ENCODE peak calls at places on chromosomes 7 and 10, in ten cellular contexts. B, N, Y, K, J, F, U, S, D and O are unnamed samples.

GRCh38 chr10:46104071-46104585 is 58.1 kb upstream of the MSMB start:
- DNase-seq in B (peak; percentile 25), J (no peak), D (no peak), U (no peak), K (no peak), F (no peak), Y (no peak), N (no peak), S (no peak), O (no peak)

GRCh38 chr7:27064169-27064568 is 31.6 kb downstream of the HOXA1 start:
- DNase-seq in Y (no peak), F (no peak), N (no peak), U (no peak), J (peak; percentile 26), K (no peak), B (peak; percentile 63), D (peak; percentile 45), S (no peak), O (no peak)

GRCh38 chr10:132107211-132107946 is 41.6 kb downstream of the JAKMIP3 start:
- DNase-seq in N (no peak), B (no peak), D (no peak), Y (no peak), U (peak; percentile 3), S (no peak), F (no peak), J (no peak), K (peak; percentile 19), O (no peak)

GRCh38 chr7:251446-252175 is 38.4 kb upstream of the FOXL3 start:
- DNase-seq in B (no peak), N (no peak), K (no peak), F (no peak), U (no peak), D (no peak), S (no peak), Y (no peak), J (no peak), O (no peak)

GRCh38 chr7:3439333-3440030 is 138.4 kb downstream of the SDK1 start:
- DNase-seq in S (no peak), D (peak; percentile 98), K (no peak), F (peak; percentile 69), N (no peak), B (peak; percentile 32), U (no peak), Y (peak; percentile 98), J (peak; percentile 82), O (no peak)

GRCh38 chr7:93964262-93964661 is 39.9 kb downstream of the BET1 start:
- DNase-seq in F (no peak), S (no peak), K (no peak), J (no peak), Y (no peak), N (no peak), D (no peak), B (no peak), U (no peak), O (no peak)

GRCh38 chr7:156764016-156764669 is 123.6 kb downstream of the RNF32 start:
- DNase-seq in Y (peak; percentile 82), S (peak; percentile 72), N (peak; percentile 63), B (peak; percentile 74), U (peak; percentile 82), D (peak; percentile 74), K (peak; percentile 47), F (no peak), J (peak; percentile 74), O (peak; percentile 66)

GRCh38 chr7:94561841-94562514 is 52.4 kb downstream of the CASD1 start:
- DNase-seq in D (peak; percentile 74), F (no peak), B (peak; percentile 31), S (no peak), N (no peak), K (no peak), J (peak; percentile 21), U (no peak), Y (peak; percentile 58), O (no peak)

GRCh38 chr10:124624875-124625274 is 119.3 kb downstream of the FAM53B start:
- DNase-seq in U (no peak), B (no peak), N (no peak), K (no peak), J (no peak), Y (no peak), S (no peak), D (no peak), F (no peak), O (no peak)

DNA sequence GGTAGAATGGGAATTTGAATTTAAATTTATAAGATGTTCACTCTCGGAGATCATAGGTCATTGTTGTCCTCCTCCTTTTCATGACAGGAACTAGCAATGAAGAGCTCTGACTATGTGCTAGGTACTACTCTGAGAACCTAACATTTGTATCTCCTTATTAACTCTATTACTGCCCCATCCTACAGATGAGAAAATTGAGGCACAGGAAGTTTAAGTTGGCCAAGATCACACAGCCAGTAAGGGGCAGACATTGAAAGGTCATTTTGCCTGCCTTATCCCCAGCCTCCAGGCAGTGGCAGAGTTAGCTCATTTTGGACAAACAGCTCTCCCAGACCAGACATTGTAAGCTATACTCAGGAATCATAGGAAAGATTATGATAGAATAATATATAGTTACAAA is 6.0 kb downstream of the SRGN start:
- DNase-seq in K (no peak), U (no peak), F (no peak), D (peak; percentile 15), B (peak; percentile 42), J (peak; percentile 56), Y (peak; percentile 47), N (no peak), S (no peak), O (no peak)
- TF ChIP-seq CTCF in K (no peak), U (peak; percentile 3), F (no peak), D (peak; percentile 15), B (peak; percentile 50), J (peak; percentile 39), Y (no peak), N (peak; percentile 18), S (no peak), O (peak; percentile 19)

GRCh38 chr10:71211759-71212248 is 566 bp upstream of the UNC5B start:
- DNase-seq in S (no peak), J (no peak), K (no peak), Y (no peak), B (no peak), U (no peak), N (no peak), F (no peak), D (no peak), O (no peak)
- H3K4me3 ChIP-seq in S (no peak overlapping the region), J (peak overlapping the region; percentile 88), K (peak overlapping the region; percentile 97), Y (peak overlapping the region; percentile 47), B (peak overlapping the region; percentile 61), U (no peak overlapping the region), N (peak overlapping the region; percentile 96), F (peak overlapping the region; percentile 51), D (peak overlapping the region; percentile 48), O (peak overlapping the region; percentile 37)

GRCh38 chr7:42274052-42274451 is 37.0 kb upstream of the GLI3 start:
- DNase-seq in K (no peak), N (no peak), F (no peak), J (peak; percentile 18), U (no peak), B (no peak), D (peak; percentile 42), S (no peak), Y (peak; percentile 84), O (no peak)

GRCh38 chr7:42269161-42269560 is 32.2 kb upstream of the GLI3 start:
- DNase-seq in S (no peak), Y (no peak), B (no peak), J (no peak), K (no peak), D (no peak), F (no peak), N (no peak), U (no peak), O (no peak)

GRCh38 chr7:42278360-42278759 is 41.4 kb upstream of the GLI3 start:
- DNase-seq in S (no peak), J (no peak), N (no peak), D (no peak), F (no peak), U (no peak), K (no peak), Y (no peak), B (no peak), O (no peak)

DNA sequence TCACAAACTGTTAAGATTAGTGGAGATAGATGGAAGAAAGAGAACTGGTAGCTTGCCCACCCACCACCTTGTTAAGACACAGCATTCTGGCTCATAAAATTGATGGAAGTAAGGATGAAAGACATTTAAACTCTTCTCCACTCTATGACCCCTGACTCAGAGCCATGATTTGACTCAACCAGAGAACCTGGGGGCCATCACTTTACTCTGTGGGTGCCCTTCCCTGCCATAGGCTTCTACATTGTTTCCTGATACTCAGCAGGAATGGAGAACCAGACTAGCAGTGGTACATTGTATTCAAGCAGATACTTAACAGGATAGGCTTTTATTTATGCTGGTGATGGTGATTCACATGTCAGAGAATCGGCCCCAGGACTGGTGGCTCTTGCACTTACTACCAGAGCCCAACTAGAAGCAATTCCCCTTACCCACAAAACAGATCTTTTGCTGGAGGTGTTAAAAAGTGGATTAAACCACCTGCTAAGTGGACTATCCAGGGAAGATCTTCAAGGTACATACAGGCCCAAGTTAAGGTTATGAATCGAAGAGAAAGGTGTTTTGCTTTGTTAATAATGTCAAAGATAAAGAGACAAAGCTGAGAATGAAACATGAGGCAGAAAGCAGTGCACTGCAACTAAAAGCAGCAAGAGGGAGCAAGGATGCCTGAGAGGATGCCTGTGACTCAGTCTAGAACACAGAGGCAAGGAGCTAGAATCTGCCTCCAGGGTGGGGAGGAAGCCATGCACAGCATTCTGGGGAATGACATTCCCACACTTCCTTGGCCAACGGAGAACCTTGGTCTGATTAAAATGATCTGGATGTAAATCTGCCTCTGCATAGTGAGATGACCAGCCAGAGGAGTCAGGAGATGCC is 36.0 kb upstream of the GLI3 start:
- DNase-seq in U (peak; percentile 7), F (no peak), J (peak; percentile 31), N (peak; percentile 2), Y (peak; percentile 77), D (peak; percentile 50), B (peak; percentile 49), K (no peak), S (no peak), O (no peak)
- TF ChIP-seq CTCF in U (no peak), F (peak; percentile 9), J (peak; percentile 53), N (peak; percentile 68), Y (peak; percentile 81), D (peak; percentile 61), B (peak; percentile 67), K (peak; percentile 22), S (no peak), O (peak; percentile 43)

GRCh38 chr10:130300608-130301025 is 164.4 kb downstream of the GLRX3 start:
- DNase-seq in S (peak; percentile 85), K (no peak), D (no peak), J (no peak), U (peak; percentile 33), B (peak; percentile 48), F (no peak), Y (no peak), N (no peak), O (no peak)

DNA sequence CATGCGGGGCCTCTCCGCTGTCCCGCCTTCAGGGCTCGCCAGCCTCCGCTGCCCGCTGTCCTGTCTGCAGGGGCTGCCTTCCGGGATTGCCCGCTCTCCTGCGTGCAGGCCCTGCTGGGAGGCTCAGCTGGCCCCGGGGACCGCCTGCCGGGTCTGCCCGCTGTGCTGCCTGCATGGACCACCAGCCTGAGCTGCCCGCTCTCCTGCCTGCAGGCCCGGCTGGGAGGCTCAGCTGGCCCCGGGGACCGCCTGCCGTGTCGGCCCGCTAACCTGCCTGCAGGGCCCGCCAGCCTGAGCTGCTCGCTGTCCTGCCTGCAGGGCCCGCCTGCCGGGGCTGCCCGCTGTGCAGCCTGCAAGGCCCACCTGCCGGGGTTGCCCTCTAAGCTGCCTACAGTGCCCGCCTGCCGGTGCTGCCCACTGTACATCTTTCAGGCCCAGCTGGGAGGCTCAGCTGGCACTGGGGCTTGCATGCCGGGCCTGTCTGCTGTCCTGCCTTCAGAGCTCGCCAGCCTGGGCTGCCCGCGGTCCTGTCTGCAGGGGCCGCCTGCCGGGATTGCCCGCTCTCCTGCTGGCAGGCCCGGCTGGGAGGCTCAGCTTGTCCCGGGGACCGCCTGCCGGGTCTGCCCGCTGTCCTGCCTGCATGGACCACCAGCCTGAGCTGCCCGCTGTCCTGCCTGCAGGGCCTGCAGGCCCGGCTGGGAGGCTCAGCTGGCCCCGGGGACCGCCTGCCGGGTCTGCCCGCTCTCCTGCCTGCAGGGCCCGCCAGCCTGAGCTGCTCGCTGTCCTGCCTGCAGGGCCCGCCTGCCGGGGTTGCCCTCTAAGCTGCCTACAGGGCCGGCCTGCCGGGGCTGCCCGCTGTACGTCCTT is 165.1 kb downstream of the GLRX3 start:
- DNase-seq in U (peak; percentile 51), N (no peak), J (peak; percentile 76), D (peak; percentile 20), B (peak; percentile 76), Y (no peak), S (peak; percentile 89), K (no peak), F (no peak), O (peak; percentile 41)
- H3K4me3 ChIP-seq in U (no peak overlapping the region), N (no peak overlapping the region), J (peak overlapping the region; percentile 67), D (no peak overlapping the region), B (peak overlapping the region; percentile 61), Y (peak overlapping the region; percentile 61), S (peak overlapping the region; percentile 62), K (no peak overlapping the region), F (no peak overlapping the region), O (peak overlapping the region; percentile 52)